ENCODE peak calls at places on chromosome 6, in nine cellular contexts. C is tibial nerve; S is fibroblast of villous mesenchyme; L is hepatocyte; O is AG09309; R is foreskin fibroblast; X is esophagus muscularis mucosa; H is CD8-positive, alpha-beta T cell; Y is sigmoid colon. V is an unnamed sample.

GRCh38 chr6:141033101-141033500 is 1099.6 kb upstream of the GJE1 start:
- DNase-seq in L (no peak), S (peak), C (no peak), H (no peak), X (no peak), R (peak), O (no peak), Y (no peak), V (no peak)

GRCh38 chr6:45420083-45420908 is 42.6 kb upstream of the SUPT3H start:
- DNase-seq in R (peak), H (peak), L (peak), Y (peak), O (no peak), C (no peak), S (peak), X (no peak), V (no peak)

GRCh38 chr6:80508885-80509630 is 402.6 kb downstream of the BCKDHB start:
- DNase-seq in C (no peak), S (peak), R (peak), O (no peak), X (no peak), L (no peak), H (no peak), Y (no peak), V (no peak)

GRCh38 chr6:34922177-34922663 is 33.2 kb downstream of the ANKS1A start:
- DNase-seq in H (no peak), C (no peak), S (peak), X (no peak), Y (no peak), R (peak), O (no peak), L (peak), V (no peak)

GRCh38 chr6:109073344-109074235 is 21.1 kb downstream of the SESN1 start:
- DNase-seq in X (no peak), Y (no peak), R (peak), O (peak), S (peak), H (peak), C (peak), L (peak), V (peak)

GRCh38 chr6:98547634-98548033 is 286.7 kb upstream of the POU3F2 start:
- DNase-seq in C (no peak), X (no peak), L (peak), R (no peak), O (no peak), Y (no peak), H (no peak), S (no peak), V (no peak)

GRCh38 chr6:119444642-119445557 is 95.3 kb upstream of the MAN1A1 start:
- DNase-seq in X (no peak), C (no peak), L (no peak), R (peak), H (no peak), O (no peak), S (no peak), Y (no peak), V (peak)

GRCh38 chr6:15626878-15627683 is 35.7 kb downstream of the DTNBP1 start:
- DNase-seq in S (peak), X (no peak), R (no peak), C (no peak), O (no peak), H (no peak), Y (no peak), L (no peak), V (no peak)

GRCh38 chr6:55040102-55040848 is 134.0 kb upstream of the HCRTR2 start:
- DNase-seq in S (peak), X (no peak), L (no peak), H (no peak), Y (no peak), C (no peak), R (peak), O (peak), V (no peak)

GRCh38 chr6:90186637-90187361 is 109.8 kb downstream of the BACH2 start:
- DNase-seq in H (no peak), R (no peak), L (no peak), X (no peak), S (no peak), C (no peak), O (no peak), Y (no peak), V (no peak)

GRCh38 chr6:70527071-70527737 is 39.5 kb upstream of the SDHAF4 start:
- DNase-seq in L (no peak), S (no peak), C (no peak), H (no peak), R (peak), Y (no peak), X (no peak), O (peak), V (no peak)

GRCh38 chr6:159693894-159694545 is 979 bp upstream of the SOD2 start:
- DNase-seq in H (peak), X (no peak), S (peak), C (peak), L (peak), Y (peak), R (no peak), O (no peak), V (no peak)

GRCh38 chr6:41446132-41446531 is 100.0 kb upstream of the FOXP4 start:
- DNase-seq in X (no peak), C (no peak), H (no peak), R (no peak), Y (no peak), S (no peak), L (no peak), O (no peak), V (no peak)

GRCh38 chr6:81694214-81694613 is 58.3 kb downstream of the TENT5A start:
- DNase-seq in H (no peak), C (no peak), L (no peak), X (no peak), O (no peak), S (no peak), Y (no peak), R (no peak), V (no peak)

GRCh38 chr6:31740397-31741223 is 805 bp downstream of the MSH5 start:
- DNase-seq in S (no peak), H (no peak), X (no peak), R (peak), L (no peak), C (no peak), Y (no peak), O (no peak), V (no peak)

GRCh38 chr6:47308674-47309325 is 905 bp downstream of the TNFRSF21 start:
- DNase-seq in L (peak), S (peak), C (no peak), X (peak), O (no peak), R (peak), H (no peak), Y (peak), V (no peak)

GRCh38 chr6:169115632-169116031 is 138.0 kb downstream of the THBS2 start:
- DNase-seq in X (peak), L (no peak), R (peak), H (no peak), O (no peak), Y (no peak), C (no peak), S (peak), V (no peak)

GRCh38 chr6:67047996-67048395 is 1341.0 kb upstream of the EYS start:
- DNase-seq in Y (no peak), R (peak), L (no peak), C (no peak), O (no peak), H (no peak), X (no peak), S (no peak), V (no peak)

GRCh38 chr6:79544939-79545450 is 7.8 kb upstream of the LCA5 start:
- DNase-seq in R (peak), H (no peak), X (peak), O (peak), Y (peak), L (peak), C (peak), S (peak), V (peak)

GRCh38 chr6:30913721-30914075 is 340 bp upstream of the VARS2 start:
- DNase-seq in L (no peak), X (no peak), Y (no peak), C (peak), H (no peak), O (no peak), R (no peak), S (no peak), V (no peak)

GRCh38 chr6:110105296-110105695 is 74.2 kb downstream of the WASF1 start:
- DNase-seq in S (no peak), O (no peak), C (no peak), L (no peak), Y (no peak), X (no peak), R (no peak), H (no peak), V (no peak)

GRCh38 chr6:53294095-53294494 is 54.7 kb downstream of the ELOVL5 start:
- DNase-seq in S (peak), H (peak), X (no peak), C (no peak), O (no peak), Y (no peak), R (no peak), L (no peak), V (no peak)

GRCh38 chr6:157462956-157463742 is 82.2 kb downstream of the ZDHHC14 start:
- DNase-seq in O (no peak), C (no peak), H (no peak), Y (no peak), X (peak), L (no peak), R (no peak), S (no peak), V (no peak)

GRCh38 chr6:141291322-141291721 is 841.4 kb upstream of the GJE1 start:
- DNase-seq in Y (no peak), X (no peak), O (no peak), C (no peak), S (no peak), L (no peak), R (no peak), H (no peak), V (no peak)

DNA sequence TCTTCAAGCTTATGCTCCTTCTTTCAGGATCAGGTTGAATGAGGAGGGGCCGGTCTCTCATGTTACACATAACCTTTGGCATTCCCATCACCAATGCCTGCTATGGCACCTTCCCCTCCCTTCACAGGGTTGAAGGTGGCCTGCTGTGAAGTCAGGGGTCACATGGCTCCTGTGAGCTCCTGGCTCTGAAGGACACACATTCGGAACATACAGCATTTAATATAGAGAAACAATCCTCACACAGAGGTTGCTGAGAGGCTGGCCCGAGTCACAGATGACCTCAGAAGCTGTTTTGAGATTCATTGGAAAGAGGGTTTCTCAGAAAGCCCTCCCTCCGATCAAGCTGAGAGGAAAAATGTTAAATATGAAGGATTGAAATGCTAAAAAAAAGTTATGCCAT is 82.1 kb downstream of the PSMG4 start:
- DNase-seq in O (no peak), Y (no peak), C (no peak), R (peak), S (no peak), X (no peak), L (no peak), H (no peak), V (no peak)
- H3K4me3 ChIP-seq in O (no peak), Y (no peak), C (no peak), R (no peak), S (no peak), X (no peak), L (no peak), H (no peak), V (no peak)

GRCh38 chr6:17588011-17588410 is 12.1 kb upstream of the FAM8A1 start:
- DNase-seq in R (no peak), C (no peak), Y (no peak), X (no peak), H (no peak), L (peak), O (no peak), S (no peak), V (no peak)

GRCh38 chr6:17584241-17584803 is 15.8 kb upstream of the FAM8A1 start:
- DNase-seq in C (peak), O (peak), X (no peak), S (peak), R (peak), L (peak), H (no peak), Y (peak), V (no peak)

GRCh38 chr6:17589402-17590116 is 10.5 kb upstream of the FAM8A1 start:
- DNase-seq in L (peak), X (no peak), O (peak), R (peak), S (peak), C (no peak), H (no peak), Y (no peak), V (no peak)

GRCh38 chr6:17583811-17584210 is 16.3 kb upstream of the FAM8A1 start:
- DNase-seq in O (no peak), X (no peak), L (no peak), Y (peak), C (no peak), H (no peak), R (peak), S (peak), V (no peak)

GRCh38 chr6:17585766-17586502 is 14.2 kb upstream of the FAM8A1 start:
- DNase-seq in R (no peak), X (no peak), O (no peak), S (no peak), L (peak), H (no peak), C (no peak), Y (no peak), V (no peak)
- TF ChIP-seq CTCF in R (peak), X (no peak), O (no peak), S (peak), L (no peak), H (no peak), C (no peak), Y (no peak), V (peak)

DNA sequence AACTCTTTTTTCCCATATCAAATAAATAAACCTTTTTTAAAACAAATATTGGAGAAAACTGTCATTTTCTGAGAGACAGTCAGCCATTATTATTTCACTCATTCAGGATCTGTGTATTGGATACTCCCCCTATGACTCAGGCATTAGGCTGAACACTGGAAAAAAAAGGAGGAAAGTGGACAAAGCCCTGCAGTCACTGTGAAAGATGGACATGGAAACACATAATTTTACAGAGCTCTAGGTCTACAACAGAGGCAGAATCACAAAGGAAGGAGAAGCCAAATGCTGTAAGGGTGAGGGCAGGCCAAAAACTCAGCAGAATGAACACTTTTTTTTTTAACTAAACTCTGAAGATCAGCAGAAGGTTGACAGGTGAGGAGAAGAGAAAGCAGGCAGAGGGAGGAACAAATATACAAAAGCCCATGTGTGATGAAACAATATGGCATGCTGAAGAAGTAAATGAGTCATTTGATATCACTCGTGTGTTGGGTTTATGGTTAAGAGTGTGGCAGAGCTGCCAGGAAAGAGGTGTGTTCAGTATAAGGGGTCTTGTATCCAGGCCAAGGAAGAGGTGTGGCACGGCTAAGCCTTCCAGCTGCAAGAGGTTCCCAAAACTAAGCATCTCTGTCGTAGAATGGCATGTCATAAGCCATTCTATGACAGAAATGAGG is 39.1 kb downstream of the EPB41L2 start:
- DNase-seq in R (peak), L (no peak), O (peak), C (no peak), X (no peak), S (peak), H (no peak), Y (no peak), V (no peak)
- H3K4me3 ChIP-seq in R (no peak), L (no peak), O (no peak), C (no peak), X (no peak), S (no peak), H (no peak), Y (no peak), V (no peak)

DNA sequence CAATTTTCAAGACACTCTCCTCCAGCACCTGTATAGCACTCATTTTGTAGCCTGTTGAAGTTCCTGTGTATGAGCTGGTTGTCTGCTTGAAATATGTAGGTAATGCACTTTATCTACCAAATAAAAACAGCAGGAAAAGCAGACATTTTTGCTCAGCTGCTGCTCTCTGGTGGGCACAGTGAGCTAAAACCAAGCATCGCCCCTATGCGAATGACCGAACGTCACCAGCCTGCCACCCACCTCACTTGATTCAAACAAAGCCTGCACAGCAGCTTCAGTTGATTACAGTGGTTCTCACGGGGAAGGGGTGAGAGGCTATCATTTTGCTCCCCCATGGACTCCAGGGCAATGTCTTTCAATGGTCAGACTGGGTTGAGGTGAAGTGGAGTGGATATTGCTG is 185.7 kb downstream of the SASH1 start:
- DNase-seq in X (peak), O (no peak), H (no peak), R (peak), Y (no peak), L (no peak), C (no peak), S (peak), V (no peak)
- TF ChIP-seq CTCF in X (no peak), O (peak), H (no peak), R (no peak), Y (no peak), L (peak), C (peak), S (peak), V (no peak)

GRCh38 chr6:26224940-26225847 is 138.0 kb downstream of the HFE start:
- DNase-seq in L (peak), H (no peak), C (no peak), Y (no peak), R (peak), X (no peak), S (peak), O (no peak), V (no peak)

GRCh38 chr6:26224547-26224912 is 137.3 kb downstream of the HFE start:
- DNase-seq in X (no peak), S (peak), C (no peak), O (no peak), R (no peak), H (no peak), L (no peak), Y (no peak), V (no peak)

GRCh38 chr6:26223677-26224546 is 136.7 kb downstream of the HFE start:
- DNase-seq in L (peak), S (peak), H (peak), Y (peak), X (no peak), R (peak), C (peak), O (peak), V (peak)

GRCh38 chr6:26222587-26222986 is 135.4 kb downstream of the HFE start:
- DNase-seq in H (no peak), S (no peak), R (no peak), L (no peak), O (no peak), X (no peak), Y (no peak), C (no peak), V (no peak)

DNA sequence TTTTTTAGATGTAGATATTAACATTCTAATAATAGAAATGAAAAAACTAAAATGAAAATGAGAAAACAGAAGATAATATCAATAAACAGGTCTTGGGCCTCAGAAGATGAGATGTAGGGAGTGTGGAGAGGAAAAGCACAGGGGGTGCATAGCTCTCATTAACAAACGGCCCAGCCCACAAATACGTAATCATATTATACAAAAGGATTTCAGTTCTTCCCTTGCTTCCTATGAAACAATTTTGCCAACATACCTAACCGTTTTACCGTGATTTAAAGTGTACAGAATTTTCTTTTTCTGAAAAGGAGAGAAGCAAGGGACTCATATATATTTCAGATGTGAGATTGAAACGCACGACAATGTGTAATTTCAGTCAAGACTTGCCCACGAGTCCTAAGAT is 136.0 kb downstream of the HFE start:
- DNase-seq in O (no peak), L (no peak), Y (no peak), S (peak), C (no peak), R (no peak), H (no peak), X (no peak), V (no peak)
- H3K4me3 ChIP-seq in O (peak), L (peak), Y (peak), S (peak), C (peak), R (peak), H (peak), X (peak), V (peak)

GRCh38 chr6:158561247-158561884 is 1.5 kb downstream of the TMEM181 start:
- DNase-seq in H (no peak), O (no peak), Y (no peak), S (no peak), C (no peak), L (no peak), R (no peak), X (no peak), V (no peak)

GRCh38 chr6:158558415-158559306 is 1.2 kb upstream of the TMEM181 start:
- DNase-seq in L (no peak), Y (no peak), O (no peak), X (no peak), H (no peak), R (no peak), C (no peak), S (no peak), V (no peak)

GRCh38 chr6:158560787-158561246 is 926 bp downstream of the TMEM181 start:
- DNase-seq in R (peak), L (peak), C (no peak), Y (no peak), X (no peak), O (no peak), H (no peak), S (peak), V (no peak)

GRCh38 chr6:158559338-158559894 is 475 bp upstream of the TMEM181 start:
- DNase-seq in C (no peak), R (no peak), Y (no peak), O (no peak), L (no peak), X (no peak), H (no peak), S (no peak), V (no peak)

GRCh38 chr6:158559895-158560786 is at the start of gene TMEM181:
- DNase-seq in S (peak), O (peak), L (peak), C (peak), Y (peak), H (peak), R (peak), X (peak), V (peak)
- TF ChIP-seq CTCF in S (no peak), O (no peak), L (no peak), C (no peak), Y (no peak), H (no peak), R (no peak), X (no peak), V (no peak)

DNA sequence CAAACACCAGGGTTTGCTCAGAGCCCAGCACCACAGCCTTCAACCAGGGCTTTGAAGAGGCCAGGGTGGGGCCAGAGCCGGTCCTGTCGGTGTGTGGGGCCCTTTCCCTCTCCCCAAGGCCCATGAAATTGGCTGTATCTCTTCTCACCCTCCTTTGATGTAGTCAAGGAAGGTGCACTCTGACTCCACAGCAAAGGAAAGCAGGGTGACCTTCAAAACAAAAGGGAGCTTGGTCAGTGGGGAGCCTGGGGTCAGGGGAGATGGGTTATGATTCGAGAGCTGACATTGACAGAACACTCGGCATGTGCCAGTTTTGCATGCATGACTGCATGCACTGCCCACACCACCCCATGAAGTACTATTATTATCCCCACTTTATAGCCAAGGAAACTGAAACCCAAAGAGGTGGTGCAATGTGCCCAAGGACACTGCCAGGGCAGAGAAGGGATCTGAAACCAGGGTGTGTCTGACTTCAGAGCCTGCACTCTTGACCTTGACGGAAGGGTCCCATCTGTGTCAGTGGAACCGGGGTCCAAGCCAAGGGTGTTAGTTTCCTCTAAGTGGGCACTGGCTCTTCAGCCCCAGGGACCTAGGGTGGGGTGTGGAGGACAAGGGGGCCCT is 55.4 kb downstream of the RAB44 start:
- DNase-seq in C (no peak), R (no peak), O (no peak), L (no peak), H (no peak), Y (no peak), X (no peak), S (no peak), V (peak)
- H3K4me3 ChIP-seq in C (no peak), R (no peak), O (no peak), L (no peak), H (no peak), Y (no peak), X (no peak), S (no peak), V (peak)

V was measured in GM12864.